ENCODE peak calls at places on chromosomes 13 and 19, in nine cellular contexts. One of them, this sample, is unnamed.
A peak's percentile ranks its signal among the peaks of the same experiment; 100 is the strongest.

GRCh38 chr19:23882493-23882892 is 32.2 kb upstream of the ZNF726 start:
- DNase-seq in anterior cingulate cortex: no peak
- DNase-seq in neural crest cell: no peak
- DNase-seq in fibroblast of lung: no peak
- DNase-seq in NCI-H1092 treated with DMSO at 0.1 percent for 48 hours: no peak
- DNase-seq in effector CD4-positive, alpha-beta T cell: no peak
- DNase-seq in T-helper 2 cell treated with Interferon-gamma antibody and Interleukin-4, amounts not matched to agents 5 μg/mL and 100 μg/mL, for 36 hours: no peak
- DNase-seq in astrocyte of the cerebellum: no peak
- DNase-seq in T-cell: no peak
- DNase-seq in this sample: no peak

GRCh38 chr19:2253106-2254051 is 2.8 kb downstream of the JSRP1 start:
- DNase-seq in NCI-H1092 treated with DMSO at 0.1 percent for 48 hours: peak; percentile 12
- DNase-seq in T-helper 2 cell treated with Interferon-gamma antibody and Interleukin-4, amounts not matched to agents 5 μg/mL and 100 μg/mL, for 36 hours: no peak
- DNase-seq in anterior cingulate cortex: no peak
- DNase-seq in neural crest cell: peak; percentile 41
- DNase-seq in fibroblast of lung: no peak
- DNase-seq in effector CD4-positive, alpha-beta T cell: peak; percentile 43
- DNase-seq in T-cell: peak; percentile 38
- DNase-seq in astrocyte of the cerebellum: no peak
- DNase-seq in this sample: peak; percentile 43

GRCh38 chr19:42511340-42511739 is 16.9 kb downstream of the CEACAM1 start:
- DNase-seq in NCI-H1092 treated with DMSO at 0.1 percent for 48 hours: no peak
- DNase-seq in effector CD4-positive, alpha-beta T cell: no peak
- DNase-seq in astrocyte of the cerebellum: no peak
- DNase-seq in fibroblast of lung: no peak
- DNase-seq in anterior cingulate cortex: no peak
- DNase-seq in T-cell: no peak
- DNase-seq in T-helper 2 cell treated with Interferon-gamma antibody and Interleukin-4, amounts not matched to agents 5 μg/mL and 100 μg/mL, for 36 hours: no peak
- DNase-seq in neural crest cell: no peak
- DNase-seq in this sample: no peak

GRCh38 chr19:58555369-58555885 is 522 bp upstream of the CHMP2A start:
- DNase-seq in effector CD4-positive, alpha-beta T cell: no peak
- DNase-seq in T-cell: no peak
- DNase-seq in T-helper 2 cell treated with Interferon-gamma antibody and Interleukin-4, amounts not matched to agents 5 μg/mL and 100 μg/mL, for 36 hours: no peak
- DNase-seq in fibroblast of lung: no peak
- DNase-seq in astrocyte of the cerebellum: no peak
- DNase-seq in anterior cingulate cortex: no peak
- DNase-seq in NCI-H1092 treated with DMSO at 0.1 percent for 48 hours: no peak
- DNase-seq in neural crest cell: no peak
- DNase-seq in this sample: no peak

GRCh38 chr19:862529-863304 is 3.3 kb downstream of the CFD start:
- DNase-seq in effector CD4-positive, alpha-beta T cell: peak; percentile 70
- DNase-seq in astrocyte of the cerebellum: no peak
- DNase-seq in NCI-H1092 treated with DMSO at 0.1 percent for 48 hours: no peak
- DNase-seq in T-cell: peak; percentile 65
- DNase-seq in fibroblast of lung: peak; percentile 56
- DNase-seq in neural crest cell: peak; percentile 60
- DNase-seq in T-helper 2 cell treated with Interferon-gamma antibody and Interleukin-4, amounts not matched to agents 5 μg/mL and 100 μg/mL, for 36 hours: peak; percentile 69
- DNase-seq in anterior cingulate cortex: no peak
- DNase-seq in this sample: peak; percentile 73

GRCh38 chr13:107138468-107138867 is 570.5 kb upstream of the ARGLU1 start:
- DNase-seq in effector CD4-positive, alpha-beta T cell: no peak
- DNase-seq in fibroblast of lung: peak; percentile 15
- DNase-seq in neural crest cell: no peak
- DNase-seq in T-helper 2 cell treated with Interferon-gamma antibody and Interleukin-4, amounts not matched to agents 5 μg/mL and 100 μg/mL, for 36 hours: no peak
- DNase-seq in anterior cingulate cortex: no peak
- DNase-seq in astrocyte of the cerebellum: no peak
- DNase-seq in NCI-H1092 treated with DMSO at 0.1 percent for 48 hours: no peak
- DNase-seq in T-cell: no peak
- DNase-seq in this sample: no peak

GRCh38 chr19:47679922-47680857 is 33.0 kb upstream of the EHD2 start:
- DNase-seq in anterior cingulate cortex: no peak
- DNase-seq in astrocyte of the cerebellum: no peak
- DNase-seq in T-helper 2 cell treated with Interferon-gamma antibody and Interleukin-4, amounts not matched to agents 5 μg/mL and 100 μg/mL, for 36 hours: no peak
- DNase-seq in neural crest cell: no peak
- DNase-seq in NCI-H1092 treated with DMSO at 0.1 percent for 48 hours: no peak
- DNase-seq in fibroblast of lung: no peak
- DNase-seq in effector CD4-positive, alpha-beta T cell: no peak
- DNase-seq in T-cell: no peak
- DNase-seq in this sample: no peak

GRCh38 chr13:93180376-93180966 is 46.1 kb upstream of the GPC6 start:
- DNase-seq in T-cell: no peak
- DNase-seq in NCI-H1092 treated with DMSO at 0.1 percent for 48 hours: no peak
- DNase-seq in effector CD4-positive, alpha-beta T cell: no peak
- DNase-seq in neural crest cell: no peak
- DNase-seq in astrocyte of the cerebellum: peak; percentile 32
- DNase-seq in fibroblast of lung: peak; percentile 41
- DNase-seq in anterior cingulate cortex: no peak
- DNase-seq in T-helper 2 cell treated with Interferon-gamma antibody and Interleukin-4, amounts not matched to agents 5 μg/mL and 100 μg/mL, for 36 hours: no peak
- DNase-seq in this sample: no peak

GRCh38 chr19:46413262-46414031 is at the start of gene CCDC8:
- DNase-seq in astrocyte of the cerebellum: peak; percentile 80
- DNase-seq in fibroblast of lung: peak; percentile 98
- DNase-seq in neural crest cell: peak; percentile 78
- DNase-seq in T-cell: no peak
- DNase-seq in effector CD4-positive, alpha-beta T cell: no peak
- DNase-seq in NCI-H1092 treated with DMSO at 0.1 percent for 48 hours: no peak
- DNase-seq in anterior cingulate cortex: peak; percentile 29
- DNase-seq in T-helper 2 cell treated with Interferon-gamma antibody and Interleukin-4, amounts not matched to agents 5 μg/mL and 100 μg/mL, for 36 hours: no peak
- DNase-seq in this sample: no peak

GRCh38 chr13:27372896-27373295 is 51.5 kb upstream of the GTF3A start:
- DNase-seq in anterior cingulate cortex: no peak
- DNase-seq in T-cell: no peak
- DNase-seq in T-helper 2 cell treated with Interferon-gamma antibody and Interleukin-4, amounts not matched to agents 5 μg/mL and 100 μg/mL, for 36 hours: no peak
- DNase-seq in fibroblast of lung: no peak
- DNase-seq in effector CD4-positive, alpha-beta T cell: no peak
- DNase-seq in NCI-H1092 treated with DMSO at 0.1 percent for 48 hours: peak; percentile 96
- DNase-seq in astrocyte of the cerebellum: no peak
- DNase-seq in neural crest cell: no peak
- DNase-seq in this sample: no peak